ENCODE peak calls at places on chromosomes 12 and 14, in six cellular contexts. X is right lobe of liver; M is NCI-H345; W is stimulated activated naive CD4-positive, alpha-beta T cell; K is NCI-H2081; C is EL. Q is an unnamed sample.

GRCh38 chr12:10448236-10448635 is 4.9 kb downstream of the KLRC1 start:
- DNase-seq in X (no peak), M (no peak), W (no peak), K (no peak), C (no peak), Q (no peak)

GRCh38 chr14:95274874-95275273 is 44.8 kb downstream of the CLMN start:
- DNase-seq in X (no peak), M (no peak), W (no peak), K (no peak), C (no peak), Q (no peak)

GRCh38 chr14:88792572-88793258 is at the start of gene EML5:
- DNase-seq in X (peak), M (peak), W (peak), K (peak), C (peak), Q (peak)

GRCh38 chr14:30129795-30130194 is 202.1 kb upstream of the PRKD1 start:
- DNase-seq in X (no peak), M (no peak), W (no peak), K (no peak), C (no peak), Q (no peak)

GRCh38 chr14:101194356-101195308 is 291.1 kb upstream of the RTL1 start:
- DNase-seq in X (no peak), M (peak), W (no peak), K (peak), C (no peak), Q (no peak)

GRCh38 chr14:80215756-80216581 is 4.7 kb upstream of the DIO2 start:
- DNase-seq in X (no peak), M (no peak), W (no peak), K (peak), C (no peak), Q (no peak)

GRCh38 chr12:6218526-6218925 is 18.3 kb downstream of the CD9 start:
- DNase-seq in X (no peak), M (no peak), W (no peak), K (no peak), C (no peak), Q (no peak)

GRCh38 chr14:102418169-102418852 is 55.6 kb downstream of the TECPR2 start:
- DNase-seq in X (no peak), M (no peak), W (no peak), K (no peak), C (no peak), Q (no peak)

GRCh38 chr14:52071675-52072074 is 2.8 kb upstream of the NID2 start:
- DNase-seq in X (no peak), M (no peak), W (no peak), K (no peak), C (peak), Q (peak)

GRCh38 chr12:40342010-40342409 is 117.2 kb downstream of the LRRK2 start:
- DNase-seq in X (no peak), M (no peak), W (no peak), K (no peak), C (no peak), Q (no peak)

GRCh38 chr12:94815958-94816357 is 165.6 kb upstream of the TMCC3 start:
- DNase-seq in X (no peak), M (no peak), W (no peak), K (no peak), C (no peak), Q (no peak)

GRCh38 chr14:98564541-98564940 is 707.5 kb downstream of the BCL11B start:
- DNase-seq in X (no peak), M (no peak), W (no peak), K (no peak), C (no peak), Q (no peak)

GRCh38 chr14:56278383-56278782 is 160.2 kb downstream of the PELI2 start:
- DNase-seq in X (no peak), M (no peak), W (no peak), K (no peak), C (no peak), Q (no peak)

GRCh38 chr12:1919284-1919683 is 832 bp upstream of the CACNA2D4 start:
- DNase-seq in X (no peak), M (no peak), W (no peak), K (no peak), C (no peak), Q (no peak)

GRCh38 chr12:120225852-120226640 is 25.1 kb upstream of the RPLP0 start:
- DNase-seq in X (no peak), M (no peak), W (no peak), K (peak), C (no peak), Q (no peak)

GRCh38 chr14:64685364-64686130 is 18.7 kb upstream of the PLEKHG3 start:
- DNase-seq in X (no peak), M (no peak), W (no peak), K (peak), C (no peak), Q (no peak)

GRCh38 chr12:56338643-56339422 is at the start of gene IL23A:
- DNase-seq in X (no peak), M (peak), W (peak), K (peak), C (peak), Q (peak)

GRCh38 chr14:93975791-93976476 is 436 bp downstream of the ASB2 start:
- DNase-seq in X (no peak), M (no peak), W (no peak), K (no peak), C (no peak), Q (no peak)

GRCh38 chr14:98185036-98185435 is 1087.0 kb downstream of the BCL11B start:
- DNase-seq in X (no peak), M (no peak), W (no peak), K (no peak), C (no peak), Q (no peak)

GRCh38 chr12:80188566-80188965 is 89.2 kb downstream of the OTOGL start:
- DNase-seq in X (no peak), M (peak), W (no peak), K (no peak), C (no peak), Q (no peak)

GRCh38 chr12:41802803-41803202 is 341.9 kb downstream of the GXYLT1 start:
- DNase-seq in X (no peak), M (no peak), W (no peak), K (no peak), C (no peak), Q (no peak)

GRCh38 chr12:57133013-57133569 is 4.8 kb downstream of the LRP1 start:
- DNase-seq in X (no peak), M (no peak), W (no peak), K (no peak), C (peak), Q (no peak)

GRCh38 chr14:50961606-50962259 is 17.4 kb upstream of the PYGL start:
- DNase-seq in X (no peak), M (no peak), W (no peak), K (peak), C (peak), Q (peak)

GRCh38 chr12:80598004-80598606 is 109.3 kb upstream of the MYF6 start:
- DNase-seq in X (no peak), M (no peak), W (no peak), K (no peak), C (peak), Q (peak)

GRCh38 chr12:49027846-49028245 is 9.3 kb upstream of the PRKAG1 start:
- DNase-seq in X (no peak), M (no peak), W (no peak), K (no peak), C (no peak), Q (no peak)

GRCh38 chr14:59583755-59584154 is 7.1 kb upstream of the CCDC175 start:
- DNase-seq in X (no peak), M (no peak), W (no peak), K (peak), C (peak), Q (no peak)

GRCh38 chr12:101001669-101002068 is 207.1 kb downstream of the ANO4 start:
- DNase-seq in X (no peak), M (no peak), W (no peak), K (no peak), C (no peak), Q (no peak)

GRCh38 chr14:104293851-104294627 is 155.7 kb downstream of the KIF26A start:
- DNase-seq in X (peak), M (no peak), W (no peak), K (no peak), C (no peak), Q (no peak)

GRCh38 chr14:65156568-65157366 is 54.5 kb upstream of the MAX start:
- DNase-seq in X (no peak), M (no peak), W (no peak), K (no peak), C (peak), Q (no peak)

GRCh38 chr12:120758798-120759590 is 33.4 kb downstream of the ACADS start:
- DNase-seq in X (no peak), M (no peak), W (no peak), K (no peak), C (no peak), Q (no peak)

GRCh38 chr12:19129121-19129485 is 430 bp upstream of the PLEKHA5 start:
- DNase-seq in X (no peak), M (no peak), W (no peak), K (no peak), C (no peak), Q (peak)

GRCh38 chr12:65631621-65632111 is 192.6 kb upstream of the HMGA2 start:
- DNase-seq in X (no peak), M (no peak), W (no peak), K (no peak), C (peak), Q (peak)

GRCh38 chr12:49138999-49139398 is 7.8 kb upstream of the TUBA1B start:
- DNase-seq in X (no peak), M (no peak), W (no peak), K (no peak), C (no peak), Q (no peak)

GRCh38 chr14:71595441-71595840 is 336.8 kb upstream of the RGS6 start:
- DNase-seq in X (no peak), M (no peak), W (no peak), K (no peak), C (no peak), Q (no peak)